ENCODE peak calls at places on chromosomes 4 and X, in nine cellular contexts. O is CD8-positive, alpha-beta T cell; Z is activated T-helper 1 cell treated with Interleukin-2 at 50 U/mL for 16 hours; S is activated naive CD8-positive, alpha-beta T cell treated with anti-CD3 and anti-CD28 coated beads for 36 hours; B is AG08395; V is substantia nigra; F is nephron progenitor cell; N is T-helper 1 cell; D is H7. R is an unnamed sample.

GRCh38 chrX:23478056-23478455 is 143.4 kb downstream of the PTCHD1 start:
- DNase-seq in F (no peak), S (no peak), N (no peak), Z (no peak), B (no peak), O (no peak), D (no peak), V (no peak), R (no peak)

GRCh38 chr4:140834866-140835495 is 78.8 kb upstream of the TBC1D9 start:
- DNase-seq in V (no peak), F (no peak), Z (no peak), D (no peak), B (no peak), S (no peak), N (no peak), O (no peak), R (no peak)

GRCh38 chr4:20074450-20074849 is 177.3 kb upstream of the SLIT2 start:
- DNase-seq in Z (no peak), S (no peak), D (no peak), O (no peak), N (no peak), B (no peak), F (no peak), V (no peak), R (no peak)

GRCh38 chr4:124713213-124713592 is 671 bp upstream of the ANKRD50 start:
- DNase-seq in S (peak; percentile 25), F (peak; percentile 61), D (peak; percentile 26), V (peak; percentile 65), O (no peak), B (peak; percentile 66), Z (no peak), N (no peak), R (no peak)

GRCh38 chr4:182671231-182671630 is 246.0 kb downstream of the DCTD start:
- DNase-seq in B (no peak), Z (no peak), D (no peak), N (no peak), O (no peak), F (no peak), V (no peak), S (no peak), R (no peak)

GRCh38 chr4:8267077-8267476 is 2.5 kb upstream of the HTRA3 start:
- DNase-seq in F (peak; percentile 66), V (no peak), S (peak; percentile 38), O (no peak), Z (no peak), B (peak; percentile 57), D (peak; percentile 94), N (peak; percentile 9), R (no peak)

GRCh38 chr4:139278956-139279722 is 886 bp downstream of the MGARP start:
- DNase-seq in V (no peak), F (peak; percentile 34), D (peak; percentile 65), N (no peak), O (no peak), S (peak; percentile 5), Z (no peak), B (no peak), R (no peak)

GRCh38 chr4:159111417-159111816 is 8.5 kb downstream of the RAPGEF2 start:
- DNase-seq in F (no peak), Z (no peak), S (no peak), O (no peak), B (no peak), V (no peak), N (no peak), D (no peak), R (no peak)

GRCh38 chr4:52550186-52550585 is 108.9 kb downstream of the USP46 start:
- DNase-seq in Z (no peak), N (no peak), V (no peak), O (no peak), B (no peak), D (no peak), F (no peak), S (no peak), R (no peak)

GRCh38 chrX:3384330-3384729 is 37.9 kb upstream of the MXRA5 start:
- DNase-seq in N (no peak), Z (no peak), S (no peak), V (no peak), F (no peak), O (no peak), D (no peak), B (peak; percentile 36), R (no peak)

GRCh38 chr4:3353747-3354454 is 61.1 kb downstream of the RGS12 start:
- DNase-seq in B (no peak), S (no peak), V (no peak), F (no peak), O (peak; percentile 3), D (no peak), Z (no peak), N (no peak), R (no peak)

GRCh38 chrX:46117234-46117633 is 428.0 kb downstream of the ZNF674 start:
- DNase-seq in Z (no peak), N (no peak), V (no peak), F (no peak), S (no peak), O (no peak), B (no peak), D (no peak), R (no peak)

GRCh38 chr4:55184600-55185523 is 59.5 kb upstream of the KDR start:
- DNase-seq in O (no peak), S (peak; percentile 4), N (no peak), V (no peak), F (no peak), B (peak; percentile 29), Z (no peak), D (peak; percentile 28), R (no peak)

GRCh38 chrX:136822337-136823095 is 41.8 kb upstream of the ARHGEF6 start:
- DNase-seq in S (no peak), D (no peak), O (no peak), F (no peak), V (no peak), B (no peak), N (no peak), Z (no peak), R (no peak)

GRCh38 chrX:18129694-18130093 is 91.0 kb downstream of the BEND2 start:
- DNase-seq in B (no peak), V (no peak), O (no peak), N (no peak), S (no peak), F (no peak), Z (no peak), D (no peak), R (no peak)

GRCh38 chr4:5206391-5206790 is 155.1 kb downstream of the STK32B start:
- DNase-seq in V (no peak), O (no peak), B (peak; percentile 88), D (no peak), F (no peak), S (no peak), N (no peak), Z (no peak), R (no peak)

GRCh38 chr4:77446611-77447010 is 159.0 kb upstream of the CXCL13 start:
- DNase-seq in Z (no peak), V (no peak), F (no peak), N (no peak), D (no peak), B (no peak), S (no peak), O (no peak), R (no peak)

GRCh38 chrX:66676413-66676812 is 37.5 kb upstream of the EDA2R start:
- DNase-seq in F (no peak), N (no peak), B (no peak), O (no peak), S (no peak), Z (no peak), D (no peak), V (no peak), R (no peak)

GRCh38 chrX:55135171-55135570 is 46.4 kb downstream of the PAGE2 start:
- DNase-seq in S (peak; percentile 16), V (no peak), B (peak; percentile 28), O (peak; percentile 21), F (peak; percentile 25), N (peak; percentile 15), D (no peak), Z (peak; percentile 3), R (peak; percentile 2)

GRCh38 chr4:67871867-67872266 is 11.9 kb downstream of the TMPRSS11D start:
- DNase-seq in N (peak; percentile 3), F (no peak), B (peak; percentile 43), Z (no peak), S (no peak), D (peak; percentile 27), V (no peak), O (no peak), R (no peak)

GRCh38 chrX:40449396-40449795 is 131.4 kb upstream of the ATP6AP2 start:
- DNase-seq in D (no peak), O (no peak), N (no peak), Z (no peak), S (no peak), B (no peak), V (no peak), F (no peak), R (no peak)

GRCh38 chrX:13101439-13102139 is 57.2 kb upstream of the FAM9C start:
- DNase-seq in S (no peak), N (peak; percentile 86), O (peak; percentile 49), B (peak; percentile 83), D (no peak), V (no peak), Z (no peak), F (no peak), R (no peak)

R was measured in naive B cell.